ENCODE peak calls at places on chromosomes 2 and 18, in four cellular contexts. P is WTC11, K is K562, V is GM12878. M is an unnamed sample.

GRCh38 chr2:237011196-237011595 is 74.5 kb upstream of the COPS8 start:
- DNase-seq in V (no peak), P (no peak), K (no peak), M (no peak)

GRCh38 chr2:160384791-160385190 is 108.8 kb downstream of the RBMS1 start:
- DNase-seq in K (no peak), P (no peak), V (no peak), M (no peak)

GRCh38 chr18:74604774-74605173 is 7.1 kb downstream of the ZNF407 start:
- DNase-seq in K (no peak), P (no peak), V (no peak), M (no peak)

GRCh38 chr2:69491864-69492263 is 54.6 kb upstream of the NFU1 start:
- DNase-seq in V (no peak), K (no peak), P (no peak), M (peak)

GRCh38 chr2:11647834-11648600 is 22.0 kb downstream of the NTSR2 start:
- DNase-seq in K (no peak), V (no peak), P (no peak), M (no peak)

GRCh38 chr2:31302940-31303563 is 69.1 kb downstream of the EHD3 start:
- DNase-seq in V (no peak), K (no peak), P (no peak), M (no peak)

GRCh38 chr18:31244737-31245432 is 73.1 kb upstream of the DSG1 start:
- DNase-seq in V (no peak), P (no peak), K (peak), M (peak)

GRCh38 chr2:16717477-16717876 is 51.8 kb upstream of the CYRIA start:
- DNase-seq in P (no peak), K (peak), V (no peak), M (no peak)

GRCh38 chr2:101613073-101613704 is 84.3 kb upstream of the MAP4K4 start:
- DNase-seq in P (no peak), V (no peak), K (no peak), M (peak)

DNA sequence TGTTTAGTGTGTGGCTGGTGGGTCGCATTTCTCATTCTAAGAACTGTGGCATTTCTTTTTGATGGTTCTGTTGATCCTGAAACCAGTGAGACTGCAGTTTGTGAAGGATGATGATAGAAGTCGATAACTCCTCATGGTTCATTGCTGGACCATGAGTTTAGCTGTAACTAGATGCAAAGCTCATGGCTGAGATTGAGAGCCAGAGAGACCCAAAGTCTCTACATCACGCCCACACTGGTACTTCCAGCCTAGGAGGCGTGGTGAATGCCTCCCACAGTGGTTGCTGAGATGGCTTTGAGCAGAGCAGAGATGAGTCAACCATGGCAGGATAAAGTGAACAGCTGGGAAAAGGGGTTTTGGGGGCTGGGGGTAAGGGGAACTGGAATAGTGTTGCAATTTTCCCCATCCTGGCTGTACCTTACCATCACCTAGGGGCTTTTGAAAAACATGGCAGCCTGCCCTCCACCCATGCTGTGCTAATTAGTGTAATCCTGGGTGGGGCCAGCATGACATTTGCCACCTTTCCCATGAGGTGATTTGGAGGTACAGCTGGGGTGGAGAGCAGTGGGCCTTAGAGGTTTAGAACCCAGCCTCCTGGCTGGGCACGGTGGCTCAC is 24.1 kb downstream of the INPP4A start:
- DNase-seq in V (peak), K (no peak), P (no peak), M (no peak)
- TF ChIP-seq CREM in V (peak), K (no peak), P (no peak), M (no peak)

GRCh38 chr2:98764499-98764898 is 33.6 kb upstream of the MGAT4A start:
- DNase-seq in V (no peak), K (no peak), P (no peak), M (no peak)
- TF ChIP-seq CREM in V (no peak), K (no peak), P (no peak), M (no peak)

GRCh38 chr2:235637906-235638305 is 144.1 kb downstream of the AGAP1 start:
- DNase-seq in K (no peak), P (no peak), V (no peak), M (no peak)

GRCh38 chr2:235639885-235640284 is 146.0 kb downstream of the AGAP1 start:
- DNase-seq in P (no peak), V (no peak), K (no peak), M (no peak)

GRCh38 chr2:235636471-235637005 is 142.7 kb downstream of the AGAP1 start:
- DNase-seq in P (no peak), V (no peak), K (no peak), M (no peak)

GRCh38 chr2:235639387-235639786 is 145.5 kb downstream of the AGAP1 start:
- DNase-seq in P (no peak), K (no peak), V (no peak), M (no peak)

GRCh38 chr2:235638541-235639192 is 144.8 kb downstream of the AGAP1 start:
- DNase-seq in V (no peak), P (no peak), K (no peak), M (no peak)
- TF ChIP-seq CREM in V (no peak), P (no peak), K (no peak), M (no peak)

DNA sequence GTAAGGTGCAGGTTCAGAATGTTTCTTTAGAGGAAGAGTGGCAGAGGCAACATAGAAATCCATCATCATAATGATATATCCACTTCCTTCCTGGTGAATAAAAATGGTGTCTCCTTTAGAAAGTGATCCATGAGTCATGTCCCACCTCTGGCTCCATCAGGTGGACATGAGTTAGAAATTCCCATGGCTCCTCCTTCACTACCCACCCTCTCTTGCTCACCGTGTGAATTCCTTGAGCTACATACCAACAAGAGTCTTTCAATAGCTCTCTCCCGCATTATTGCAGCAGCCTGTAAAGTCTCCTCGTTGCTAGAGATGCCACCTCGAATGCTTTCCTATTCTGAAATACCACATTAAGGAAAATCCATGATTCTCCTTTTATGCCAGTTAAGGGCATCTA is 317.6 kb downstream of the LNPK start:
- DNase-seq in K (no peak), P (no peak), V (no peak), M (peak)
- TF ChIP-seq CREM in K (no peak), P (no peak), V (no peak), M (no peak)

DNA sequence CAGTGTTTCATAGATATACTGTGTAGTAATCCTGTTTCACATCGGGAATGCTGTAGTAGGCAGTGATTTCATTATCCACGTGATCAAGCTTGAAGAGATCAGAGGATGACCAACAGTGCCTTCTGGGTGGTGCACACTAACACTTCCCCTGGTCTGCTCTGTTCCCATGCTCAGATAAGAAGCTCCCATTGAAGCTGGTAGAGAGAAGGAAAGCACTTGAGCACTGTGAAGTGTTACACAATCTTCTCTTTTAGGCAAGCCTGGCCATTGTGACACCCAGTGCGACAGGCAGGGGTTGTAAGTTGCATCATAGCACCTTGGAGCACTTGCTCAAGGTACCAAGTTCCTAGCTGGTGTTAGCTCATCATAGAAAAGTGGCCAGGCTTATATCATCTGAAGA is 30.6 kb upstream of the GPD2 start:
- DNase-seq in P (no peak), V (no peak), K (peak), M (peak)
- TF ChIP-seq CREM in P (no peak), V (no peak), K (no peak), M (no peak)

GRCh38 chr2:142714600-142714999 is 162.9 kb upstream of the KYNU start:
- DNase-seq in V (no peak), K (no peak), P (no peak), M (no peak)

GRCh38 chr2:142722086-142722485 is 155.4 kb upstream of the KYNU start:
- DNase-seq in P (no peak), V (no peak), K (no peak), M (no peak)

GRCh38 chr2:142721015-142721414 is 156.4 kb upstream of the KYNU start:
- DNase-seq in V (no peak), P (no peak), K (no peak), M (no peak)

GRCh38 chr2:142718731-142719130 is 158.7 kb upstream of the KYNU start:
- DNase-seq in V (no peak), P (no peak), K (no peak), M (no peak)

DNA sequence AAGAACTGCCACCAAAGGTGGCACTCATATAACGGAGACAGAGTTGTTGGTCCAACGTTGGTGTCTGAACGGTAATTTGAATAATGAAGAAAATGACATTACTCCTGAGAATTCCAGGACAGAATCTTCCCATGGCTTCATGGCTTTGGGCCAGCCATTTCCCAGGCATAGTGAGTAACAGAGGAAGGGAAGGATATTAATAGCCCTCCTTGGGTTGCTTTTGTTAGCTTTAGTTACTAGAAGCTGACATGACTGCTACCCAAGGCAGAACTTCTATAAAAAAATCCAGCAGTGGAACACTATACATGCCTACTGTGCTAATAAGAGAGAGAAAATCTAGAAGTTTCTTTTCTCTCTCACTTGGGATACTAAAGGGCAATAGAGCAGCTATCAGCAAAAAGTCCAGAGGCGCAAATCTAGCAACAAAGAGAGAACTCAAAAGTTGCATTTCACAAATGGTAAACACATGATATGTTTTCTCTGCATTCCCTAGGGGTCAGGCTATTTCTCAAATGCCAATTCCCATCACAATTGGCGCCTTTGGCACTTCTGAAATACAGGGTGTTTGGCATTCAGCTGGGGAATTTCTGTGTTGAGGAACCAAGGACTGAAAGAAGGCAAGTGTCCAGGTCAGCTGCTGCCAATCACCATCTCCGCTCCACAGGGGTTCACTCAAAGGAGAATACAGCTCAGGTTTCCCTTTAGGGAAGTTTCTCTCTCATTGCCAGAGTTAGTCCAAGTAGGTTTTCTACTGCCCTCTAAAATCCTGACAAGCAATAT is 160.8 kb upstream of the KYNU start:
- DNase-seq in K (no peak), P (peak), V (no peak), M (no peak)
- TF ChIP-seq CREM in K (no peak), P (no peak), V (no peak), M (no peak)

DNA sequence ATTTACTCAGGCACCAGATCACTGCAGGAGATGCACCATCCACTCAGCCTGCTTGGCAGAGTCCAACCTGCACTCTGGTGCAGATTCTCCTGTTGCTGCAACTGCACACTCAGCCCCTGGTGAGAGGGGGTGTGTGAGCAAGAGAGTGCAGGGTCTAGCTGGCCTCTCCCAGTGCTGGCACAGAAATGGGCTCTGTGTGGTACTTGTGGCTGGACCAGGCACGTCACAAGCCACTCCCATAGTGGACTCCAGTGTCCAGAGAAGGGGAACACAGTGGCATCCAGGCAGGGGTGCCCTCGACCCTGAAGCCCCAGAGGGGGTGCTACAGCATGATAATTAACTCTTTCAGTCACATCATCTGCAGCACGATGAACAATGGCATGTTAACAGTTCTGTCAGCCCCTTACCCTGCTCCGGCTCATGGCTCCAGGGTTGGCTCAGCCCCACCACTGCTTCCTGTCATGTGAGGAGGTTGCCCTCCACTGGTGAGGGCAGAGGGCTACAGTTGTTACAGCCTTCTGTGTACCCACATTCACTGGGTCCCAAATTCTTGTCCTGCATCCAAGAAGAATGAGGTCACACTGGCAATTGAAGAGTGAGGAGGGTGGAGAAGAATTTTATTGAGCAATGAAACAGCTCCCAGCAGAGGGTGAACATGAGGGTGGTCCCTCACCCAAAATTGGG is 135.7 kb downstream of the EVA1A start:
- DNase-seq in V (no peak), K (peak), P (peak), M (peak)
- TF ChIP-seq CREM in V (no peak), K (no peak), P (no peak), M (no peak)

GRCh38 chr2:127626175-127626574 is 19.8 kb upstream of the GPR17 start:
- DNase-seq in P (no peak), K (no peak), V (no peak), M (no peak)

GRCh38 chr2:127624321-127625145 is 21.4 kb upstream of the GPR17 start:
- DNase-seq in K (no peak), P (peak), V (no peak), M (no peak)

GRCh38 chr2:127626917-127627739 is 18.8 kb upstream of the GPR17 start:
- DNase-seq in V (no peak), P (no peak), K (no peak), M (no peak)

GRCh38 chr2:127623388-127624320 is 22.3 kb upstream of the GPR17 start:
- DNase-seq in V (no peak), K (no peak), P (peak), M (no peak)

DNA sequence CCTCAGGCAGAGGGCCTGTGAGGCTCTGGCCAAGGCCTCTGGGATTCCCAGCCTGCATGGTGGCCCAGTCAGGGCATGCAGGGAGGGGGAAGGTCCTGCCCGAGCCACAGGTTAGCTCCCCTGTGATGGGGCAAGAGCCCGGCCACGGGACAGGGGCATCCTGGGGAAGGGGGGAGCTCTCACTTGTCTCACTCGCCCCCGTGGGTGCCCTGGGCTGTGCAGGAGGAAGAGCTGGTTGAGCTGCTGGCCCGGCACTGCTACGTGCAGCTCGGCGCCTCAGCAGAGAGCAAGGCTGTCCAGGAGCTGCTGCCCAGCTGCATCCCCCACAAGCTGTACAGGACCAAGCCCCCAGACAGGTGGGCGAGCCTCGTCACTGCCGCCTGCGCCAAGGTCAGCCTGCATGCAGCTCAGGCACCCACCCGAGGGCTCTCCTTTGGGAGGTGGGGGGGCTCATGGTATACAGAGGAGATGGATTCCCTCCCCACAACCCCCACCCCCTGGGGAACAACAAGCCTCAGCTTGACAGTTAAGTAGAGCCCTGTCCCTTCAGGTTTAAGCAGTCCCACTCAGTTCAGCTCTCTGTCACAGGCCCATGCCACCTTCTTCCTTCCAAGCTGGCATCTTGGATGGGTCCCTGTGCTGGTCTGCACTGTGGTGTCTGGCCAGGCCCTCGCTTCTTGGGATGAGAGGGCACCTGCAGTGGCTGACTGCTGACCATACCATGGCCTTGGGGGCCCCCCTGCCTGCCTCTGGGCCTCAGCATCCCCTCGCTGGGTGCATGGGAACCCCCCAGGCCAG is 20.6 kb upstream of the GPR17 start:
- DNase-seq in P (no peak), V (no peak), K (no peak), M (no peak)
- TF ChIP-seq CREM in P (no peak), V (no peak), K (no peak), M (no peak)

GRCh38 chr2:26300234-26300641 is 45.7 kb upstream of the SELENOI start:
- DNase-seq in V (no peak), P (no peak), K (no peak), M (no peak)
- TF ChIP-seq CREM in V (no peak), P (no peak), K (no peak), M (no peak)

GRCh38 chr2:118667964-118668363 is 179.5 kb downstream of the EN1 start:
- DNase-seq in K (no peak), V (no peak), P (no peak), M (no peak)
- TF ChIP-seq CREM in K (no peak), V (no peak), P (no peak), M (no peak)